ENCODE peak calls at places on chromosome 22, in eight cellular contexts. F is fibroblast of lung, R is fibroblast of villous mesenchyme, W is uterus, Y is AG04450, X is IMR-90, T is pancreas, J is lower leg skin. I is an unnamed sample.
A peak's percentile ranks its signal among the peaks of the same experiment; 100 is the strongest.

GRCh38 chr22:50529416-50530279 is at the start of gene TYMP:
- DNase-seq in F (peak; percentile 52), R (no peak), W (peak; percentile 52), J (peak; percentile 61), X (no peak), Y (no peak), T (peak; percentile 88), I (no peak)

GRCh38 chr22:39518996-39519680 is 1.2 kb upstream of the ATF4 start:
- DNase-seq in F (peak; percentile 46), R (peak; percentile 65), J (no peak), Y (no peak), T (peak; percentile 60), X (peak; percentile 48), W (no peak), I (no peak)

GRCh38 chr22:40329466-40329865 is 16.8 kb upstream of the ADSL start:
- DNase-seq in T (no peak), X (no peak), F (no peak), W (no peak), J (no peak), Y (no peak), R (no peak), I (no peak)

GRCh38 chr22:32622004-32622761 is 147.6 kb downstream of the FBXO7 start:
- DNase-seq in Y (peak; percentile 94), F (peak; percentile 90), X (peak; percentile 94), J (peak; percentile 70), R (peak; percentile 99), T (no peak), W (peak; percentile 76), I (peak; percentile 15)

GRCh38 chr22:26023104-26023775 is 146.0 kb upstream of the SEZ6L start:
- DNase-seq in Y (no peak), F (no peak), X (no peak), W (no peak), J (no peak), R (no peak), T (no peak), I (no peak)

GRCh38 chr22:42321908-42322561 is 51.6 kb upstream of the TCF20 start:
- DNase-seq in R (peak; percentile 5), Y (no peak), F (no peak), W (no peak), X (no peak), J (no peak), T (no peak), I (no peak)

GRCh38 chr22:19554834-19555404 is 30.7 kb upstream of the CLDN5 start:
- DNase-seq in Y (no peak), F (peak; percentile 10), R (peak; percentile 29), X (peak; percentile 35), T (no peak), W (no peak), J (no peak), I (no peak)

GRCh38 chr22:39098026-39098425 is 982 bp downstream of the APOBEC3H start:
- DNase-seq in F (no peak), W (no peak), R (no peak), Y (no peak), J (no peak), X (no peak), T (no peak), I (no peak)

GRCh38 chr22:38657248-38657909 is 941 bp downstream of the CBY1 start:
- DNase-seq in T (no peak), F (peak; percentile 32), Y (no peak), W (no peak), R (peak; percentile 36), X (no peak), J (no peak), I (no peak)

GRCh38 chr22:26883393-26883792 is 226.0 kb downstream of the MIAT start:
- DNase-seq in X (no peak), R (no peak), F (no peak), Y (no peak), W (no peak), J (no peak), T (no peak), I (no peak)

GRCh38 chr22:37060801-37061610 is 9.5 kb downstream of the KCTD17 start:
- DNase-seq in F (no peak), X (no peak), J (no peak), W (no peak), R (no peak), Y (no peak), T (peak; percentile 48), I (no peak)

GRCh38 chr22:37932821-37933578 is 20.4 kb downstream of the C22orf23 start:
- DNase-seq in J (no peak), W (peak; percentile 55), Y (no peak), X (no peak), R (no peak), F (no peak), T (no peak), I (no peak)

GRCh38 chr22:39654527-39654926 is 84.0 kb downstream of the CACNA1I start:
- DNase-seq in R (no peak), W (no peak), X (no peak), J (no peak), F (no peak), T (no peak), Y (no peak), I (no peak)

GRCh38 chr22:40429481-40429880 is 59.1 kb downstream of the SGSM3 start:
- DNase-seq in T (no peak), J (no peak), W (no peak), R (no peak), Y (no peak), X (no peak), F (no peak), I (no peak)

GRCh38 chr22:46688949-46689348 is 49.1 kb downstream of the CERK start:
- DNase-seq in X (no peak), T (peak; percentile 62), W (no peak), F (no peak), R (no peak), J (no peak), Y (no peak), I (no peak)

GRCh38 chr22:46584081-46584903 is 35.9 kb upstream of the GRAMD4 start:
- DNase-seq in T (peak; percentile 60), Y (no peak), R (no peak), F (peak; percentile 67), W (no peak), X (peak; percentile 48), J (no peak), I (no peak)

GRCh38 chr22:26666035-26666338 is 8.6 kb downstream of the MIAT start:
- DNase-seq in T (no peak), J (no peak), R (no peak), X (peak; percentile 75), Y (no peak), W (no peak), F (peak; percentile 73), I (no peak)

GRCh38 chr22:32255217-32255616 is at the start of gene SLC5A4:
- DNase-seq in F (no peak), W (no peak), J (no peak), X (no peak), Y (no peak), T (no peak), R (no peak), I (no peak)

DNA sequence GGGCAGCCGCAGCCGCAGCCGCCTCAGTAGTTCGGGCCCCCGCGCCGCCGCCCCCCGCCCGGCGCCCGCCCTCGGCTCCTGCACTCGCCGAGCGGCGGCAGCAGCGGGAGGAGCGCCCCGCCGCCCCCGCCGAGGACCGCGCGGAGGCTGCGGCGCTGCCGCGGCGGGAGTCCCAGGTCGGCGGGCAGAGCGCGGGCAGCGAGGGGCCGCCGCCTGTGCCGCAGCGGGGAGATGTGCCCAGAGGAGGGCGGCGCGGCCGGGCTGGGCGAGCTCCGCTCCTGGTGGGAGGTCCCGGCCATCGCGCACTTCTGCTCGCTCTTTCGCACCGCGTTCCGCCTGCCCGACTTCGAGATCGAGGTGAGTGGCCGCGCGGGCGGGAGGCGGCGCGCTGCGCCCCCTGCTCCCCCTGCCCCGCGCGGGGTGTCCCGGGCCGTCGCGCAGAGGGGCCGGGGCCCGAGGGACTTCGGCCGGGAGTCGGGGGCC is 334 bp downstream of the CECR2 start:
- DNase-seq in W (no peak), Y (no peak), J (no peak), X (no peak), R (no peak), T (peak; percentile 85), F (no peak), I (no peak)
- H3K4me3 ChIP-seq in W (peak overlapping the region; percentile 63), Y (no peak overlapping the region), J (peak overlapping the region; percentile 50), X (no peak overlapping the region), R (no peak overlapping the region), T (peak overlapping the region; percentile 49), F (peak overlapping the region; percentile 16), I (peak overlapping the region; percentile 46)

GRCh38 chr22:35547993-35548761 is 7.5 kb downstream of the RASD2 start:
- DNase-seq in T (no peak), J (no peak), Y (no peak), R (no peak), W (no peak), F (no peak), X (no peak), I (no peak)
- TF ChIP-seq CTCF in T (no peak), J (no peak), Y (peak; percentile 19), R (peak; percentile 42), W (no peak), F (peak; percentile 36), X (peak; percentile 17), I (peak; percentile 40)

GRCh38 chr22:44804327-44804726 is 52.0 kb downstream of the ARHGAP8 start:
- DNase-seq in J (no peak), X (no peak), R (no peak), F (no peak), T (no peak), W (no peak), Y (no peak), I (no peak)
- H3K4me3 ChIP-seq in J (no peak overlapping the region), X (no peak overlapping the region), R (no peak overlapping the region), F (no peak overlapping the region), T (no peak overlapping the region), W (no peak overlapping the region), Y (no peak overlapping the region), I (no peak overlapping the region)

DNA sequence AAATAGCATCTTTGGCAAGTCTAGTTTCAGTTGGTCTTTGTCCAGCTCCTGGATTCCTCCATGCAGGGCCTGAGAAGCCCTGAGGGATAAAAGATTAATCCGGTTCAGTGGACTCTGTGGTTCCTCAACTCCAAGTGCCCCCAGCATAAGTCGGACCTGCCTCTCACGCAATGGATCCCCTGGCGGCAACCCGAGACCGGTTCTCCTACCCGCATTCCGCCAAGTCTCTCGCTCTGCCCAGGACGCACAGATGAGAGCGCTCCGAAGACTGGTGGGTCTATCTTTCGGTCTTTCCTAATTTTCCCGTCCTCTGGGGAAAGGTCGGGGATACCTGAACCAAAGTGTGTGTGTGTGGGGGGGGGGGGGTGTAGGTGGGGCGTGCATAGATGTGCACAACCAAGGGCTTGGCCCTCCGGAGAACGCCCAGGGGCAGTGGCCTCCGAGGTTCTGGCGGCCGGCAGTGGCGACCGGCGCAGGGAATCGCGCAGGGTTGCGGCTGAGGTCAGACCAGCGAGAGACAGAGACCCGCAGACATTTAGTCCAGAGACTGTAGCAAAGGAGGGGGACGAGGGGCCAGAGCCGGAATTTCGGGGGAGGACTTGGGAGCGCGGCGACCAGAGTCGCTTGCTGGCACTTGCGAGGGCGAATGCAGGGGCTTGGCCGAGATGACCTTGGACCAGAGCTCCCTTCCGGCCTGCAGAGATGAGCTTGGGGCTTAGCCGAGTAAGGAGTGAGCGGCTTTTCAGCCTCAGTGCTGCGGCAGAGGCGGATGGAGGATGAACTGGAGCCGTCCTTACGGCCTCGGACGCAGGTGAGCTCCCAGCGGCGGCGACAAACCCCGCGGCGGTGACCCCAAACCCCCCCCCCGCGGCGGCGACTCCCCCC is 712 bp upstream of the SLC2A11 start:
- DNase-seq in R (peak; percentile 40), T (peak; percentile 80), F (peak; percentile 64), X (peak; percentile 46), J (no peak), W (no peak), Y (no peak), I (peak; percentile 65)
- TF ChIP-seq CTCF in R (no peak), T (no peak), F (peak; percentile 23), X (peak; percentile 9), J (no peak), W (no peak), Y (peak; percentile 36), I (peak; percentile 22)

I was measured in astrocyte of the cerebellum.